ENCODE peak calls at places on chromosomes 6 and 20, in five cellular contexts. D is Calu3, H is upper lobe of right lung, Y is ovary, S is fibroblast of villous mesenchyme. A is an unnamed sample.

GRCh38 chr6:97052152-97052787 is 127.7 kb downstream of the KLHL32 start:
- DNase-seq in D (no peak), S (no peak), Y (no peak), H (no peak), A (no peak)

GRCh38 chr6:25504661-25505060 is 147.4 kb upstream of the SCGN start:
- DNase-seq in Y (no peak), H (no peak), D (no peak), S (no peak), A (no peak)

GRCh38 chr6:1470040-1470439 is 80.7 kb downstream of the FOXF2 start:
- DNase-seq in Y (no peak), D (no peak), S (no peak), H (no peak), A (no peak)

GRCh38 chr6:25476126-25476525 is 175.9 kb upstream of the SCGN start:
- DNase-seq in D (no peak), Y (no peak), H (no peak), S (no peak), A (no peak)

GRCh38 chr6:93917216-93917615 is 497.9 kb upstream of the EPHA7 start:
- DNase-seq in H (no peak), S (no peak), D (no peak), Y (no peak), A (no peak)

GRCh38 chr20:47417245-47418060 is 61.0 kb upstream of the ZMYND8 start:
- DNase-seq in H (no peak), Y (no peak), S (no peak), D (no peak), A (no peak)

GRCh38 chr20:2535711-2536561 is 437 bp upstream of the TMC2 start:
- DNase-seq in D (no peak), S (no peak), Y (no peak), H (no peak), A (no peak)

GRCh38 chr6:7529141-7529540 is 12.3 kb upstream of the DSP start:
- DNase-seq in D (no peak), S (no peak), H (no peak), Y (no peak), A (no peak)

GRCh38 chr6:16361121-16361520 is 122.7 kb downstream of the GMPR start:
- DNase-seq in Y (no peak), H (no peak), D (no peak), S (peak), A (no peak)

GRCh38 chr20:38680492-38681118 is 43.7 kb upstream of the SLC32A1 start:
- DNase-seq in H (no peak), D (peak), Y (no peak), S (peak), A (no peak)

GRCh38 chr6:150806790-150807189 is 58.7 kb upstream of the MTHFD1L start:
- DNase-seq in H (no peak), Y (no peak), D (peak), S (no peak), A (no peak)

GRCh38 chr20:63033635-63034510 is 27.1 kb upstream of the BHLHE23 start:
- DNase-seq in D (no peak), S (no peak), Y (no peak), H (peak), A (no peak)

GRCh38 chr20:41141153-41141815 is 3.9 kb downstream of the PLCG1 start:
- DNase-seq in H (peak), D (no peak), Y (peak), S (peak), A (no peak)

GRCh38 chr6:116420341-116420740 is 40.8 kb upstream of the CALHM6 start:
- DNase-seq in Y (no peak), D (no peak), H (no peak), S (no peak), A (no peak)

GRCh38 chr6:21586760-21587181 is 6.8 kb upstream of the SOX4 start:
- DNase-seq in Y (no peak), H (no peak), S (no peak), D (peak), A (no peak)

GRCh38 chr20:1711826-1712601 is 54.4 kb upstream of the SIRPG start:
- DNase-seq in H (no peak), D (no peak), Y (no peak), S (peak), A (no peak)

GRCh38 chr6:157198425-157199279 is 124.7 kb downstream of the TMEM242 start:
- DNase-seq in S (peak), Y (peak), D (peak), H (peak), A (no peak)

GRCh38 chr20:49635171-49635570 is 67.2 kb upstream of the PTGIS start:
- DNase-seq in H (no peak), D (no peak), S (peak), Y (peak), A (no peak)

GRCh38 chr6:41257369-41258195 is 28.9 kb downstream of the TREM1 start:
- DNase-seq in S (peak), Y (peak), H (no peak), D (peak), A (no peak)

GRCh38 chr6:55046869-55047422 is 127.4 kb upstream of the HCRTR2 start:
- DNase-seq in Y (no peak), S (peak), D (no peak), H (no peak), A (no peak)

GRCh38 chr6:105301072-105301503 is 101.8 kb downstream of the PREP start:
- DNase-seq in S (peak), Y (no peak), D (no peak), H (no peak), A (no peak)

GRCh38 chr6:169387809-169388383 is 134.2 kb upstream of the THBS2 start:
- DNase-seq in Y (no peak), S (no peak), H (no peak), D (no peak), A (no peak)

GRCh38 chr20:1524004-1524403 is 32.8 kb upstream of the SIRPB2 start:
- DNase-seq in H (no peak), D (no peak), S (no peak), Y (no peak), A (no peak)

GRCh38 chr6:30507849-30508843 is 18.8 kb downstream of the HLA-E start:
- DNase-seq in D (no peak), H (no peak), S (no peak), Y (no peak), A (no peak)

GRCh38 chr20:32203556-32204484 is 3.7 kb downstream of the PLAGL2 start:
- DNase-seq in D (no peak), Y (peak), S (peak), H (no peak), A (no peak)

GRCh38 chr20:53723045-53723444 is 129.4 kb upstream of the ZNF217 start:
- DNase-seq in S (no peak), D (no peak), H (no peak), Y (no peak), A (no peak)

GRCh38 chr20:47927944-47928343 is 142.7 kb upstream of the SULF2 start:
- DNase-seq in H (no peak), Y (no peak), S (peak), D (no peak), A (peak)

GRCh38 chr6:112575309-112575834 is 228.2 kb downstream of the RFPL4B start:
- DNase-seq in H (no peak), Y (no peak), D (no peak), S (no peak), A (no peak)

GRCh38 chr6:14658030-14658429 is 540.5 kb downstream of the CD83 start:
- DNase-seq in D (no peak), Y (no peak), S (no peak), H (no peak), A (no peak)

GRCh38 chr6:56851541-56852248 is 103.2 kb upstream of the BEND6 start:
- DNase-seq in D (peak), H (no peak), S (peak), Y (peak), A (no peak)

DNA sequence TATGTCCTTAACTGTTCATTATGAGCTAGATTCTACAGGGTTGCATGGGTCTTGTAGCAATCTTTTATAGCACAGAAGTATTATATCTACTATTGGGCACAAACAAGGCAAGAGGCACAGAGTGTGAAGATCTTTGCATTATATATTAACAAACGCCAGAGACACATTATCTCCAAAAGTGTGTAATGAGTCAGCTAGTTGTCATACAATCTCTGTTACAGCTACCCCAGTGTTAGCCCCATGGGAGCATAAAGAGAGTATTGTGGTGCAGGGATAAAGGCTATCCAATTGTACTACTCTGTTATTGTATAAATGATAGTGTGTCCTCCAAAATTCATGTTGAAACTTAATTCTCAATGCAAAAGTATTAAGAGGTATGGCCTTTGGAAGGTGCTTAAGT is 148.4 kb upstream of the RIMS1 start:
- DNase-seq in S (no peak), D (no peak), Y (no peak), H (no peak), A (no peak)
- TF ChIP-seq CTCF in S (no peak), D (no peak), Y (no peak), H (no peak), A (no peak)

DNA sequence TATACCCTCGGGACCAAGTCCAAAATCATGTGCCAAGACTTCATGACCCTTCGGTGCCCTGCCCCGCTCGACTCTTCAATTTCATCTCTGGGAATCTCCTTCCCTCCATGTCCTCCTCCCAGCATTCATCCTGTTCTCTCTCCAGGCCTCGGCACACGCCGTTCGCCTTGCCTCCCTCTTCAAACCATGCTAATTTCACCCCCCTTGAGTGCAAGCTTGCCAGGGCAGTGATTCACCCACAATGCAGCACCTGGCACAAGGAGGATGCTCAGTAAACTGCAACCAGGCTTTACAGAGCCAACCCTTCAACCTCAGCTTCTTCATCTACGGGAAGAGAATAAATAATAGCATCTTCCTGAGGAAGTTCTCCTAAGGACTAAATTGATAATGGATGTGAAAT is 4.1 kb downstream of the KCNS1 start:
- DNase-seq in H (no peak), Y (no peak), S (no peak), D (no peak), A (no peak)
- TF ChIP-seq CTCF in H (no peak), Y (no peak), S (no peak), D (no peak), A (no peak)

GRCh38 chr6:91538622-91539021 is 951.8 kb upstream of the MAP3K7 start:
- DNase-seq in Y (no peak), D (no peak), H (no peak), S (no peak), A (no peak)

GRCh38 chr6:91539451-91539850 is 952.6 kb upstream of the MAP3K7 start:
- DNase-seq in D (no peak), S (no peak), Y (no peak), H (no peak), A (no peak)

GRCh38 chr6:91534614-91535013 is 947.7 kb upstream of the MAP3K7 start:
- DNase-seq in D (no peak), Y (no peak), S (no peak), H (no peak), A (no peak)
- TF ChIP-seq CTCF in D (no peak), Y (no peak), S (peak), H (no peak), A (peak)

GRCh38 chr20:36478137-36478905 is 63.0 kb upstream of the MYL9 start:
- DNase-seq in H (no peak), S (no peak), Y (no peak), D (no peak), A (no peak)
- TF ChIP-seq CTCF in H (no peak), S (no peak), Y (no peak), D (no peak), A (peak)

GRCh38 chr6:159833556-159833955 is 33.5 kb downstream of the PNLDC1 start:
- DNase-seq in Y (no peak), D (no peak), S (no peak), H (no peak), A (no peak)
- TF ChIP-seq CTCF in Y (no peak), D (no peak), S (no peak), H (no peak), A (no peak)

GRCh38 chr6:152954443-152954842 is 28.4 kb downstream of the FBXO5 start:
- DNase-seq in Y (no peak), D (no peak), H (no peak), S (no peak), A (no peak)
- TF ChIP-seq CTCF in Y (no peak), D (no peak), H (no peak), S (no peak), A (peak)

GRCh38 chr20:45374101-45374467 is 4.0 kb downstream of the TP53TG5 start:
- DNase-seq in D (no peak), S (no peak), Y (no peak), H (no peak), A (no peak)
- TF ChIP-seq CTCF in D (no peak), S (no peak), Y (no peak), H (no peak), A (no peak)

A was measured in epithelial cell of proximal tubule.